ENCODE peak calls at places on chromosomes 3 and 15, in four cellular contexts. U is cardiac muscle cell, K is hepatocyte, Y is spleen. V is an unnamed sample. For H3K4me1 and H3K27me3, the result is how much of the 10 kb centered on the place peaks cover.

GRCh38 chr3:193946945-193947344 is 189.0 kb upstream of the HES1 start:
- DNase-seq in U (no peak), K (no peak), Y (no peak), V (no peak)

GRCh38 chr3:119194237-119195150 is 21.1 kb downstream of the UPK1B start:
- DNase-seq in U (no peak), K (no peak), Y (no peak), V (no peak)

GRCh38 chr3:180619723-180620122 is 17.8 kb downstream of the TTC14 start:
- DNase-seq in U (no peak), K (no peak), Y (no peak), V (no peak)

GRCh38 chr15:79433610-79434009 is 1.5 kb downstream of the MINAR1 start:
- DNase-seq in U (no peak), K (no peak), Y (no peak), V (no peak)

GRCh38 chr3:135041586-135041985 is 246.5 kb downstream of the EPHB1 start:
- DNase-seq in U (no peak), K (no peak), Y (no peak), V (no peak)

GRCh38 chr15:38652183-38652794 is 87.7 kb upstream of the RASGRP1 start:
- DNase-seq in U (no peak), K (no peak), Y (no peak), V (no peak)

GRCh38 chr15:29925227-29926082 is 103.2 kb upstream of the TJP1 start:
- DNase-seq in U (peak), K (peak), Y (no peak), V (peak)

GRCh38 chr15:42151736-42152135 is 4.7 kb downstream of the PLA2G4F start:
- DNase-seq in U (no peak), K (no peak), Y (peak), V (no peak)

GRCh38 chr15:86231864-86232801 is 152.5 kb downstream of the AGBL1 start:
- DNase-seq in U (peak), K (peak), Y (no peak), V (peak)

GRCh38 chr3:176521531-176522175 is 675.6 kb downstream of the TBL1XR1 start:
- DNase-seq in U (no peak), K (no peak), Y (no peak), V (no peak)

GRCh38 chr3:37221407-37221806 is 47.0 kb upstream of the LRRFIP2 start:
- DNase-seq in U (no peak), K (peak), Y (no peak), V (no peak)

GRCh38 chr3:27568393-27568792 is 84.2 kb upstream of the SLC4A7 start:
- DNase-seq in U (no peak), K (peak), Y (no peak), V (no peak)

GRCh38 chr3:189945935-189946709 is 174.6 kb downstream of the P3H2 start:
- DNase-seq in U (no peak), K (no peak), Y (no peak), V (no peak)

GRCh38 chr3:153658151-153658550 is 463.0 kb upstream of the ARHGEF26 start:
- DNase-seq in U (peak), K (peak), Y (no peak), V (no peak)

GRCh38 chr15:41161336-41161735 is 45.3 kb upstream of the INO80 start:
- DNase-seq in U (no peak), K (no peak), Y (no peak), V (no peak)

GRCh38 chr3:69012111-69012835 is 1.2 kb downstream of the EOGT start:
- DNase-seq in U (no peak), K (peak), Y (no peak), V (no peak)

GRCh38 chr3:120908803-120909601 is 997 bp downstream of the STXBP5L start:
- DNase-seq in U (no peak), K (no peak), Y (no peak), V (no peak)

GRCh38 chr3:143207338-143207961 is 87.9 kb downstream of the CHST2 start:
- DNase-seq in U (no peak), K (no peak), Y (no peak), V (no peak)
- H3K4me3 ChIP-seq in U (no peak), K (no peak), Y (no peak), V (no peak)

GRCh38 chr3:98784042-98784441 is 20.9 kb downstream of the ST3GAL6 start:
- DNase-seq in U (no peak), K (no peak), Y (no peak), V (no peak)
- H3K4me1 ChIP-seq in U (under half), K (under half), Y (under half), V (under half)

GRCh38 chr3:45224824-45225464 is 1.1 kb downstream of the TMEM158 start:
- DNase-seq in U (peak), K (peak), Y (peak), V (no peak)

GRCh38 chr3:45227131-45227819 is 1.2 kb upstream of the TMEM158 start:
- DNase-seq in U (no peak), K (no peak), Y (no peak), V (no peak)

GRCh38 chr3:45225465-45226205 is 452 bp downstream of the TMEM158 start:
- DNase-seq in U (peak), K (peak), Y (peak), V (peak)

GRCh38 chr3:45226206-45226915 is at the start of gene TMEM158:
- DNase-seq in U (peak), K (peak), Y (peak), V (peak)

GRCh38 chr3:45223889-45224730 is 2.0 kb downstream of the TMEM158 start:
- DNase-seq in U (no peak), K (no peak), Y (no peak), V (no peak)
- H3K27me3 ChIP-seq in U (half or more), K (half or more), Y (under half), V (under half)

GRCh38 chr3:155871746-155872158 is 1.3 kb downstream of the GMPS start:
- DNase-seq in U (no peak), K (no peak), Y (no peak), V (no peak)

GRCh38 chr3:155870133-155870944 is at the start of gene GMPS:
- DNase-seq in U (peak), K (peak), Y (peak), V (peak)

GRCh38 chr3:155870945-155871745 is 695 bp downstream of the GMPS start:
- DNase-seq in U (peak), K (peak), Y (peak), V (peak)

GRCh38 chr3:155876037-155876436 is 5.6 kb downstream of the GMPS start:
- DNase-seq in U (no peak), K (no peak), Y (no peak), V (no peak)

DNA sequence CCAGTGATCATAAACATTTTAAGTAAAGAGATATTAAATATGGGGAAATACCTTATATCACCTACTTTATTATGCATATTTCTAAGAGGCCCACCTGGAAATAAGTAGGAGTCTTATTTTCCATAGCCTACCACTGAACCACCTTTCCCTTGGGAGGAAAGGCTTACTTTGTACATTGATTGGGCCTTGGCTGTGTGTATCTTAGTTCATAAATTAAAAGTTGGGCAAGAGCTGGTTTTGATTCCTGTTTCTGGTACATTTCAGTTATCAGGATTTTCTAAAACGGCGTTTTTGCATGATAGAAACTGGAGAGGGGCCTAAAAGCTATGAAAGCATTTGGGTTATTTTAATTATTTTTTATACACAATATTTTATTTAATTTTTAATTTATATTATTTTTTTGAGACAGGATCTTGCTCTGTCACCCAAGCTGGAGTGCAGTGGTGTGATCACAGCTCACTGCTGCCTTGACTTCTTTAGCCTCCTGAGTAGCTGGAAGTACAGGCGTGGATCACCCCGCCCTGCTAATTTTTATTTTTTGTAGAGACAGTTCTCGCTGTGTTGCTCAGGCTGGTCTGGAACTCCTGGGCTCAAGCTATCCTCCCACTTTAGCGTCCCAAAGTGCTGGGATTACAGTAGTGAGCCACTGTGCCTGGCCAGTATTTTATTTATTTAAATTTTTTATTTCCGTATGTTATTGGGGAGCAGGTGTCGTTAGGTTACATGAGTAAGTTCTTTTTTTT is 2.6 kb downstream of the GMPS start:
- DNase-seq in U (no peak), K (no peak), Y (no peak), V (no peak)
- H3K4me3 ChIP-seq in U (no peak), K (no peak), Y (no peak), V (peak)

GRCh38 chr3:184317201-184317600 is 2.8 kb downstream of the EIF4G1 start:
- DNase-seq in U (no peak), K (no peak), Y (peak), V (no peak)
- H3K4me1 ChIP-seq in U (under half), K (under half), Y (half or more), V (under half)

DNA sequence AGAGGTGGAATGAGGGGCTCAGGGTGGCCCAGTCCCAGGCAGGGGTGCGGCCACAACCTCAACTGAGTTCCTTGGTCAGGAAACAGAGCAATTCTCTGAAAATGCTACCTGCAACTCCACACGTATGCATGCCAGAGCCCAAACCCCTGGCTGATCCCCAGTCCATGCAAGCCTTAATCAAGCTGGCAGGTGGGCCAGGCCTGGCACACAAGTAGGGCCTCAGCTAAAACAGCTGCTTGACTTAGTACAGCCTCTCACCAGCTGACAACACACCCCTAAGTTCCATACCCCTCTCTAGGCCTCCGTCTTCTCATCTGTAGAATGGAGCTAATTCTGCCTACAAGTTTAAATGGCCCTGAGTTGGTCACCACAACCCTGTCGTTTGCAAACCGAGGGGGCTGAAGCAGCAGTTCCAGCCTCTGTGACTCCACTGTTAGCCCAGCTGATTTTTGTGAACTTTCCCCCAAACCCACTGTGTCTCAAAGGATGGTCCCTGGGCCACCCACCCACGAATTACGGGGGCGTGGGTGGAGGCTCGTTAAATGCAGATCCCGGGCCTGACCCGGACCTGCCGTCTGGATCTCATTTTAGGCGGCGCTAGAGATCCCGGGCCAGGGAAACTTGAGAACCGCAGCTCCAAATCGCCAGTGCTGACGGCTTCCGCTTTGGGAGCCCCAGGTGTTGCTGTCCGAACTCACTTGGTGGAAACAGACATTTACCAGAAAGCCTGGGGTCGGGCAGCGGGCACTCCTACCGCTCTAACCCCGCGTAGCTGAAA is 927 bp downstream of the CHDH start:
- DNase-seq in U (peak), K (peak), Y (no peak), V (no peak)
- H3K27me3 ChIP-seq in U (under half), K (under half), Y (under half), V (under half)

GRCh38 chr15:51093865-51094605 is 671 bp downstream of the TNFAIP8L3 start:
- DNase-seq in U (peak), K (peak), Y (peak), V (no peak)
- H3K4me3 ChIP-seq in U (peak), K (peak), Y (peak), V (no peak)

DNA sequence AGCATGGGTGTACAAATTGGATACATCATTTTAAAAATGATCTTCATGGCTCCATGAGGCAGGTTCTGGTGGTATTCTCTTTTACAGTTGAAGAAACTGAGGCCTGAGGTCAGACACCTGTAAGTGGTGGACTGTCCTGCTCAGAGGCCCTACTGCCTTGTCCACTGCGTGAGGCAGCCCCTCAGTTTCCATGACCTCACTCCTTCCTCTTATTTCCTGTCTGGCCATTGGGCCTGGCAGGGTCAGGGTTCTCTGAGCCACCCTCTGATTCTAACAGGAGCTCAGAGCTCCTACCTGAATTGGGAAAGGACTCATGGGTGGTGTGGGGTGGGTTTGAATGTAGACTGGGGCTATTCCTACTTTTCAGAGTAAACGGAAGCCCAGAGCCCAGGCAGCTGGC is 17.5 kb downstream of the PLEKHO2 start:
- DNase-seq in U (no peak), K (no peak), Y (no peak), V (no peak)
- H3K4me1 ChIP-seq in U (under half), K (under half), Y (half or more), V (under half)